ENCODE peak calls at places on chromosome 12, in five cellular contexts. N is body of pancreas; I is neural progenitor cell; G is CD4-positive, CD25-positive, alpha-beta regulatory T cell; L is left ventricle myocardium inferior. Z is an unnamed sample. For H3K36me3, the result is how much of the 10 kb centered on the place peaks cover.

GRCh38 chr12:64739778-64740177 is 19.4 kb downstream of the GNS start:
- DNase-seq in L (no peak), N (no peak), G (no peak), I (no peak), Z (no peak)

GRCh38 chr12:75438052-75438754 is 42.4 kb upstream of the GLIPR1 start:
- DNase-seq in I (no peak), N (no peak), L (no peak), G (no peak), Z (no peak)

GRCh38 chr12:116390656-116391335 is 113.3 kb upstream of the MED13L start:
- DNase-seq in L (no peak), I (no peak), N (peak), G (no peak), Z (no peak)

GRCh38 chr12:69563166-69563762 is 22.0 kb upstream of the CCT2 start:
- DNase-seq in N (no peak), G (no peak), I (peak), L (no peak), Z (no peak)

GRCh38 chr12:42382013-42382696 is 56.2 kb downstream of the PPHLN1 start:
- DNase-seq in N (no peak), L (no peak), G (no peak), I (peak), Z (no peak)

GRCh38 chr12:26062566-26062965 is 62.3 kb downstream of the BHLHE41 start:
- DNase-seq in I (no peak), N (no peak), L (no peak), G (no peak), Z (no peak)

GRCh38 chr12:69415471-69416275 is 54.5 kb upstream of the FRS2 start:
- DNase-seq in G (no peak), N (peak), L (peak), I (peak), Z (peak)

GRCh38 chr12:41073633-41074576 is 114.2 kb upstream of the PDZRN4 start:
- DNase-seq in N (no peak), G (no peak), I (no peak), L (no peak), Z (no peak)

GRCh38 chr12:69108024-69108423 is 131.3 kb upstream of the CPSF6 start:
- DNase-seq in G (no peak), I (no peak), N (no peak), L (no peak), Z (no peak)

GRCh38 chr12:30023186-30023585 is 239.4 kb upstream of the TMTC1 start:
- DNase-seq in N (no peak), I (no peak), L (no peak), G (no peak), Z (no peak)

GRCh38 chr12:48985901-48986300 is 7.8 kb downstream of the WNT1 start:
- DNase-seq in L (no peak), N (no peak), I (no peak), G (no peak), Z (no peak)

GRCh38 chr12:94941440-94941862 is 62.0 kb downstream of the NDUFA12 start:
- DNase-seq in L (peak), N (peak), G (peak), I (peak), Z (no peak)

GRCh38 chr12:96233941-96234461 is 39.8 kb downstream of the ELK3 start:
- DNase-seq in G (no peak), I (no peak), L (peak), N (peak), Z (peak)

GRCh38 chr12:124994435-124994975 is 1.1 kb downstream of the BRI3BP start:
- DNase-seq in I (peak), L (no peak), G (no peak), N (peak), Z (peak)

GRCh38 chr12:49624919-49625577 is 1.7 kb downstream of the PRPF40B start:
- DNase-seq in L (no peak), N (peak), G (no peak), I (no peak), Z (no peak)

GRCh38 chr12:75446857-75447256 is 33.7 kb upstream of the GLIPR1 start:
- DNase-seq in G (no peak), I (no peak), N (no peak), L (no peak), Z (no peak)

GRCh38 chr12:120252071-120252906 is 13.2 kb downstream of the PXN start:
- DNase-seq in L (no peak), N (peak), I (no peak), G (peak), Z (no peak)

GRCh38 chr12:104348994-104349494 is 45.5 kb downstream of the EID3 start:
- DNase-seq in N (no peak), L (no peak), I (no peak), G (no peak), Z (no peak)

GRCh38 chr12:31868980-31869379 is 90.2 kb upstream of the RESF1 start:
- DNase-seq in L (peak), I (no peak), N (peak), G (no peak), Z (no peak)

GRCh38 chr12:6534158-6534913 is at the start of gene GAPDH:
- DNase-seq in G (peak), N (peak), I (peak), L (peak), Z (peak)

GRCh38 chr12:44573723-44574122 is 302.4 kb downstream of the NELL2 start:
- DNase-seq in L (no peak), N (no peak), I (no peak), G (no peak), Z (no peak)

GRCh38 chr12:93167841-93168492 is 209.8 kb upstream of the NUDT4 start:
- DNase-seq in N (peak), I (peak), G (no peak), L (no peak), Z (peak)

GRCh38 chr12:44459569-44459968 is 416.5 kb downstream of the NELL2 start:
- DNase-seq in N (no peak), L (no peak), I (no peak), G (no peak), Z (no peak)

GRCh38 chr12:106841471-106842302 is 67.2 kb downstream of the RIC8B start:
- DNase-seq in I (peak), L (no peak), N (peak), G (no peak), Z (peak)

GRCh38 chr12:30795660-30796507 is 41.1 kb upstream of the CAPRIN2 start:
- DNase-seq in I (peak), L (peak), G (no peak), N (peak), Z (peak)

GRCh38 chr12:72570601-72571000 is 298.4 kb downstream of the TRHDE start:
- DNase-seq in L (no peak), G (no peak), I (peak), N (no peak), Z (peak)

GRCh38 chr12:66132408-66132807 is 1.9 kb upstream of the LLPH start:
- DNase-seq in I (no peak), N (no peak), L (no peak), G (no peak), Z (no peak)

GRCh38 chr12:126602611-126603010 is 1537.4 kb downstream of the AACS start:
- DNase-seq in N (no peak), L (no peak), I (no peak), G (no peak), Z (no peak)

GRCh38 chr12:113070117-113070906 is 13.8 kb downstream of the DTX1 start:
- DNase-seq in I (no peak), G (no peak), L (peak), N (peak), Z (no peak)

GRCh38 chr12:4270670-4271432 is 2.7 kb upstream of the CCND2 start:
- DNase-seq in I (peak), L (peak), G (peak), N (peak), Z (no peak)

GRCh38 chr12:86929962-86930361 is 673.8 kb upstream of the MGAT4C start:
- DNase-seq in G (no peak), L (no peak), N (no peak), I (no peak), Z (no peak)

GRCh38 chr12:47307680-47308399 is 228.1 kb upstream of the AMIGO2 start:
- DNase-seq in I (peak), G (peak), N (peak), L (no peak), Z (no peak)

GRCh38 chr12:44677724-44678123 is 198.4 kb downstream of the NELL2 start:
- DNase-seq in N (no peak), L (no peak), I (no peak), G (no peak), Z (no peak)

GRCh38 chr12:92537235-92537960 is 165.4 kb upstream of the PLEKHG7 start:
- DNase-seq in G (no peak), N (no peak), I (no peak), L (no peak), Z (no peak)

GRCh38 chr12:75725505-75726120 is 214.2 kb upstream of the KRR1 start:
- DNase-seq in N (no peak), G (no peak), I (no peak), L (no peak), Z (no peak)

GRCh38 chr12:121034906-121035305 is 4.1 kb downstream of the OASL start:
- DNase-seq in I (no peak), L (no peak), G (no peak), N (no peak), Z (no peak)

GRCh38 chr12:60194682-60195081 is 598.9 kb downstream of the SLC16A7 start:
- DNase-seq in N (no peak), L (no peak), I (no peak), G (no peak), Z (no peak)

GRCh38 chr12:54270345-54270744 is 9.6 kb downstream of the CBX5 start:
- DNase-seq in G (no peak), N (no peak), L (no peak), I (no peak), Z (no peak)

GRCh38 chr12:54272214-54272613 is 7.7 kb downstream of the CBX5 start:
- DNase-seq in I (no peak), N (no peak), G (no peak), L (no peak), Z (no peak)

GRCh38 chr12:54277823-54278276 is 2.1 kb downstream of the CBX5 start:
- DNase-seq in L (no peak), G (no peak), N (no peak), I (no peak), Z (no peak)

GRCh38 chr12:54276368-54276767 is 3.6 kb downstream of the CBX5 start:
- DNase-seq in G (no peak), N (no peak), L (no peak), I (no peak), Z (no peak)

DNA sequence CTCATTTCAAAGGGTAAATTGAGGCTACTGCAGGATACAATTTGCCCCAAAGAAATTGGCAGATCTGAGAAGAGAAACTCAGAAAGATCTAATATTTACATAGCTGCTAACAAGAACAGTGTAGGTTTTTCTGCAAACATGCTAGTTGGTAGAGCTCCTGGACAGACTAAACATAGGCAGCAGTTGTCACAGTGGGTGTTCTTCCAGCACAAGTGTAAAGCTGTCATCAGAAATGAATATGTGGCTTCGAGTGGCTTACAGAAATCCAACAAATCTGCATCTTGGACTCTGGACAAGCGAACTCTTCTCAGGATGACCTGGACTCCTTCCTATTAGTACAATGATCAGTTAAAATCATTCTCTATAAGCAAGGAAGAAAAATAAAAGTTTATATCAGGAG is 5.9 kb downstream of the CBX5 start:
- DNase-seq in L (no peak), N (no peak), I (no peak), G (no peak), Z (no peak)
- H3K36me3 ChIP-seq in L (under half), N (under half), I (under half), G (under half), Z (under half)

GRCh38 chr12:123512838-123513665 is 20.5 kb downstream of the RILPL1 start:
- DNase-seq in G (no peak), I (no peak), L (no peak), N (no peak), Z (no peak)
- H3K36me3 ChIP-seq in G (under half), I (under half), L (under half), N (under half), Z (under half)

GRCh38 chr12:133105620-133106019 is 24.5 kb downstream of the ZNF891 start:
- DNase-seq in I (no peak), G (no peak), L (no peak), N (no peak), Z (no peak)

GRCh38 chr12:133106253-133106652 is 23.8 kb downstream of the ZNF891 start:
- DNase-seq in N (no peak), L (no peak), G (no peak), I (no peak), Z (no peak)

GRCh38 chr12:133108150-133108549 is 21.9 kb downstream of the ZNF891 start:
- DNase-seq in N (no peak), I (no peak), L (no peak), G (no peak), Z (no peak)

GRCh38 chr12:133107121-133107520 is 23.0 kb downstream of the ZNF891 start:
- DNase-seq in G (no peak), I (no peak), L (no peak), N (no peak), Z (no peak)
- H3K36me3 ChIP-seq in G (under half), I (half or more), L (half or more), N (under half), Z (under half)

GRCh38 chr12:10307630-10308029 is at the start of gene KLRD1:
- DNase-seq in L (no peak), N (no peak), G (no peak), I (no peak), Z (no peak)

GRCh38 chr12:10310926-10311705 is 3.4 kb downstream of the KLRD1 start:
- DNase-seq in N (no peak), I (no peak), G (no peak), L (no peak), Z (no peak)

GRCh38 chr12:10304161-10304574 is 3.5 kb upstream of the KLRD1 start:
- DNase-seq in L (no peak), I (no peak), N (no peak), G (no peak), Z (no peak)

GRCh38 chr12:10301103-10301502 is 6.6 kb upstream of the KLRD1 start:
- DNase-seq in N (no peak), I (no peak), L (no peak), G (no peak), Z (no peak)

GRCh38 chr12:10305411-10305810 is 2.3 kb upstream of the KLRD1 start:
- DNase-seq in L (no peak), N (no peak), G (no peak), I (no peak), Z (no peak)
- H3K36me3 ChIP-seq in L (under half), N (under half), G (under half), I (under half), Z (under half)